ENCODE peak calls at places on chromosome 5, in nine cellular contexts. P is adrenal gland, A is right lobe of liver, S is heart left ventricle, U is Peyer's patch, H is esophagus squamous epithelium, N is lower leg skin, M is A549, L is body of pancreas. V is an unnamed sample.
A peak's percentile ranks its signal among the peaks of the same experiment; 100 is the strongest.

GRCh38 chr5:175253597-175253996 is 190.4 kb downstream of the DRD1 start:
- DNase-seq in P (no peak), A (no peak), S (no peak), U (no peak), H (no peak), N (no peak), M (no peak), L (no peak), V (no peak)

GRCh38 chr5:78271766-78272165 is 22.7 kb downstream of the AP3B1 start:
- DNase-seq in P (no peak), A (no peak), S (no peak), U (no peak), H (no peak), N (no peak), M (no peak), L (no peak), V (no peak)

GRCh38 chr5:123157797-123158528 is 68.9 kb downstream of the PRDM6 start:
- DNase-seq in P (no peak), A (no peak), S (no peak), U (no peak), H (no peak), N (no peak), M (no peak), L (no peak), V (no peak)

GRCh38 chr5:97165726-97166125 is 17.3 kb downstream of the RIOK2 start:
- DNase-seq in P (no peak), A (no peak), S (no peak), U (peak; percentile 69), H (no peak), N (no peak), M (no peak), L (no peak), V (no peak)

GRCh38 chr5:132272341-132273210 is 15.1 kb downstream of the PDLIM4 start:
- DNase-seq in P (peak; percentile 61), A (peak; percentile 54), S (no peak), U (peak; percentile 82), H (no peak), N (peak; percentile 86), M (peak; percentile 75), L (peak; percentile 54), V (peak; percentile 72)

GRCh38 chr5:69271376-69271775 is 36.7 kb downstream of the CDK7 start:
- DNase-seq in P (peak; percentile 57), A (peak; percentile 26), S (peak; percentile 30), U (no peak), H (no peak), N (no peak), M (no peak), L (no peak), V (peak; percentile 38)

GRCh38 chr5:54007822-54008777 is 302.3 kb downstream of the ARL15 start:
- DNase-seq in P (no peak), A (no peak), S (no peak), U (no peak), H (no peak), N (no peak), M (peak; percentile 11), L (peak; percentile 60), V (no peak)

GRCh38 chr5:171580506-171581265 is 161.2 kb downstream of the FGF18 start:
- DNase-seq in P (no peak), A (no peak), S (no peak), U (no peak), H (no peak), N (no peak), M (no peak), L (no peak), V (no peak)

GRCh38 chr5:151773979-151774378 is 2.2 kb downstream of the G3BP1 start:
- DNase-seq in P (no peak), A (no peak), S (no peak), U (no peak), H (no peak), N (no peak), M (no peak), L (no peak), V (peak; percentile 75)

GRCh38 chr5:151772029-151772867 is 494 bp downstream of the G3BP1 start:
- DNase-seq in P (peak; percentile 65), A (peak; percentile 57), S (peak; percentile 49), U (peak; percentile 69), H (no peak), N (peak; percentile 89), M (peak; percentile 28), L (peak; percentile 38), V (peak; percentile 87)

GRCh38 chr5:151772868-151773561 is 1.3 kb downstream of the G3BP1 start:
- DNase-seq in P (peak; percentile 42), A (no peak), S (no peak), U (peak; percentile 56), H (no peak), N (no peak), M (no peak), L (peak; percentile 15), V (no peak)

GRCh38 chr5:151770383-151771258 is 1.1 kb upstream of the G3BP1 start:
- DNase-seq in P (peak; percentile 89), A (peak; percentile 73), S (peak; percentile 88), U (peak; percentile 82), H (peak; percentile 65), N (peak; percentile 96), M (peak; percentile 24), L (peak; percentile 80), V (peak; percentile 90)

DNA sequence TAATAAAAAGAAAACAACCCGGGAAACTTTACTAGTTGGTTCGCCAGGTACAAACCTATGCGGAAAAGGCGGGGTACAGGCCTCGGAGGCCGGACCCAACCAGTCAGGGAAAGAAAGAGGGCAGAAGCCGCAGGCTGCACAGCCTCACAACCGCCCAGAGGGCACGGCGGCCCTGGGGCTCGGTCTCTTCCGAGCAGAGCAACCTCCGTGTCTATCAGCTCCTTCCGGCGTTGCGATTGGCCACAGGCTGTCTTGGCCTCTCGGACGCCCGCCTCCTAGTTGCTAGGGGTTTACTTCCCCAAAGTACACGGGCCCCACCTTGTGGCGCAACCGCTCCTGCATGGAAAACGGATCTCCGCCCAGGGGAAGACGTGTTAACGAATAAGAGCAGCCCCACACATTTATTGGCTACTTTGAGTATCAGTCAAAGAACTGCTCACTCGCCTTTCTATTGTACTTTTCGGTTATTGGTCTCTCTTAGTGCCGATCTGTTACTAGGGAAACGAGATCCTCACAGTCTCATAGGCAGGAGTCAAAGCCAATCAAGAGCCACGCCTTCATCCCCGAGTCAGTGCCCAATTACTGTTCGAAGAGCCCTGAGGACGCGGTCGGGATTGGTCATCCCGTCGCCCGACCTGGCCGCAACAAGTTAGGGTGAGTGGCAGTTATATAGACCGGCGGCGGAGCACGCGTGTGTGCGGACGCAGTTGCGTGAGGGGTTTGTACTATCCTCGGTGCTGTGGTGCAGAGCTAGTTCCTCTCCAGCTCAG is at the start of gene G3BP1:
- DNase-seq in P (peak; percentile 100), A (peak; percentile 100), S (peak; percentile 100), U (peak; percentile 100), H (peak; percentile 99), N (peak; percentile 100), M (peak; percentile 99), L (peak; percentile 100), V (peak; percentile 100)
- TF ChIP-seq POLR2A in P (peak; percentile 96), A (peak; percentile 98), S (peak; percentile 99), U (peak; percentile 99), H (peak; percentile 99), N (no peak), M (peak; percentile 100), L (peak; percentile 97), V (peak; percentile 98)

DNA sequence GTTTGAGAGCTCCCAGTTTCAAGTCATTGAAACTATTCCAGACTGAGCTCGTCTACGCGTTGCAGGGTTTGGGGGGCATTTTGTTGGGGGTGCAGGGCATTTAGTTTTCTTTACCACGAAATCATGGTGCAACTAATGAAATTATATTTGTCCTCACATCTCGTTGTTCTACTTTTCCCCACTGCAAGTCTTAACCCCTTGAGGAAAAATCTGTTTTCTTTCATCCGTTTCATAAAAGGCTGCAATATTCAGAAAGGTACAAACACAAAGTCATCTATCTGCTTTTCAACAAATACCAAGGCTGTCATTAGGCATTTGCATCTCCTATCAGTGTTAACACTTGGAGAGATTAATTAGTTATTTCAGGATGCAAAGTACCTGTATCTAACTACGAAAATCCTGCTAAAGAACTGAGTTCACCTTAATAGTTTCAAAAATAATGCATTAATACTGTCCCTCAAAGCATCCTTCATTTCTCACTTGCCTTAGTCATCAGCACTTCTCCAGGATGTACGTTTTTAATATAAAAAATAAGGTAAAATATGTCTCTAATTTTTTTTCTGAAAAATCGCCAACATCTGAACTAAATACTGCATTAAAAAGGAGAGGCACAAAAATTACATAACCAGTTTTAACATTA is 1.9 kb downstream of the ARRDC3 start:
- DNase-seq in P (no peak), A (no peak), S (no peak), U (no peak), H (no peak), N (no peak), M (no peak), L (no peak), V (no peak)
- TF ChIP-seq POLR2A in P (peak; percentile 45), A (peak; percentile 93), S (peak; percentile 70), U (peak; percentile 89), H (no peak), N (no peak), M (peak; percentile 36), L (peak; percentile 87), V (peak; percentile 92)

GRCh38 chr5:134758504-134759341 is at the start of gene DDX46:
- DNase-seq in P (peak; percentile 93), A (peak; percentile 93), S (peak; percentile 94), U (peak; percentile 98), H (peak; percentile 67), N (peak; percentile 99), M (peak; percentile 94), L (peak; percentile 94), V (peak; percentile 97)
- TF ChIP-seq POLR2A in P (peak; percentile 46), A (peak; percentile 73), S (peak; percentile 74), U (peak; percentile 78), H (peak; percentile 52), N (no peak), M (peak; percentile 84), L (peak; percentile 90), V (peak; percentile 94)

GRCh38 chr5:81297531-81297930 is 3.9 kb upstream of the ZCCHC9 start:
- DNase-seq in P (no peak), A (no peak), S (no peak), U (no peak), H (no peak), N (no peak), M (no peak), L (no peak), V (no peak)

GRCh38 chr5:81301221-81302015 is at the start of gene ZCCHC9:
- DNase-seq in P (peak; percentile 96), A (peak; percentile 95), S (peak; percentile 95), U (peak; percentile 97), H (peak; percentile 80), N (peak; percentile 98), M (peak; percentile 73), L (peak; percentile 94), V (peak; percentile 97)

GRCh38 chr5:81305783-81306182 is 4.4 kb downstream of the ZCCHC9 start:
- DNase-seq in P (no peak), A (no peak), S (no peak), U (no peak), H (no peak), N (no peak), M (no peak), L (no peak), V (no peak)

GRCh38 chr5:81303563-81303962 is 2.2 kb downstream of the ZCCHC9 start:
- DNase-seq in P (no peak), A (no peak), S (no peak), U (no peak), H (no peak), N (no peak), M (no peak), L (no peak), V (no peak)

DNA sequence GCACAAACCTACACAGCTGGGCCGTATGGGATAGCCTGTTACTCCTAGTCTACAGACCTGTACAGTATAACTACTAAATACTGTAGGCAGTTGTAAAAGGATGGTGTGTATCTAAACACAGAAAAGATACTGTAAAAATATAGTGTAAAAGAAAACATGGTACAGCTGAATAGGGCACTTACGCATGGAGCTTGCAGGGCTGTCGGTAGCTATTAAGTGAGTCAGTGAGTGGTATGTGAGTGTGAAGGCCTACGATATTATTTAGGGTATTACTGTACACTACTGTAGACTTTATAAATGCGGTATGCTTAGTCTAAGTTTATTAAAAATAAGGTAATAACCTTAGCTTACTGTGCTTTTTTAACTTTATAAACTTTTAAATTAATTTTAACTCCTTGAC is 1.2 kb downstream of the ZCCHC9 start:
- DNase-seq in P (no peak), A (no peak), S (no peak), U (no peak), H (no peak), N (no peak), M (no peak), L (no peak), V (no peak)
- TF ChIP-seq POLR2A in P (no peak), A (no peak), S (no peak), U (no peak), H (no peak), N (no peak), M (no peak), L (no peak), V (no peak)

V was measured in erythroblast.